ENCODE peak calls at places on chromosome 16, in ten cellular contexts. H is thoracic aorta, U is PC-3, D is psoas muscle, S is A549, R is small intestine, O is tibial artery, A is breast epithelium, N is Karpas-422, E is sigmoid colon. Z is an unnamed sample.
A peak's percentile ranks its signal among the peaks of the same experiment; 100 is the strongest.

GRCh38 chr16:16110111-16110490 is 113.2 kb downstream of the ABCC6 start:
- DNase-seq in D (no peak), N (no peak), E (no peak), H (no peak), O (no peak), R (no peak), S (no peak), A (no peak), U (no peak), Z (no peak)

GRCh38 chr16:58814348-58814801 is 80.3 kb upstream of the GOT2 start:
- DNase-seq in H (no peak), E (no peak), R (peak; percentile 21), A (no peak), D (no peak), N (peak; percentile 77), O (no peak), U (peak; percentile 44), S (peak; percentile 58), Z (no peak)

GRCh38 chr16:11708421-11708820 is 34.2 kb downstream of the TXNDC11 start:
- DNase-seq in D (no peak), H (no peak), E (no peak), S (no peak), U (no peak), R (no peak), O (no peak), A (no peak), N (no peak), Z (no peak)

GRCh38 chr16:19844945-19845641 is 39.6 kb downstream of the GPRC5B start:
- DNase-seq in E (no peak), R (no peak), A (no peak), H (no peak), U (peak; percentile 53), O (no peak), S (peak; percentile 43), N (no peak), D (no peak), Z (no peak)

GRCh38 chr16:77780378-77780837 is 8.0 kb upstream of the VAT1L start:
- DNase-seq in U (peak; percentile 23), D (no peak), S (peak; percentile 59), A (no peak), N (no peak), E (no peak), O (no peak), R (no peak), H (no peak), Z (no peak)

GRCh38 chr16:68529608-68529930 is 9.5 kb upstream of the ZFP90 start:
- DNase-seq in A (no peak), N (no peak), H (no peak), E (peak; percentile 65), U (no peak), O (no peak), D (no peak), S (no peak), R (no peak), Z (no peak)

GRCh38 chr16:65070831-65071230 is 51.0 kb downstream of the CDH11 start:
- DNase-seq in O (peak; percentile 83), N (no peak), R (peak; percentile 5), S (peak; percentile 87), A (peak; percentile 38), U (peak; percentile 90), H (peak; percentile 51), E (peak; percentile 80), D (peak; percentile 69), Z (peak; percentile 59)

GRCh38 chr16:86403056-86403455 is 107.3 kb upstream of the FOXF1 start:
- DNase-seq in D (no peak), U (no peak), A (no peak), S (no peak), H (no peak), E (no peak), N (no peak), O (no peak), R (no peak), Z (no peak)

GRCh38 chr16:14405611-14406537 is 224.2 kb downstream of the PARN start:
- DNase-seq in R (peak; percentile 27), E (peak; percentile 67), D (peak; percentile 57), U (peak; percentile 16), N (peak; percentile 68), A (peak; percentile 19), H (no peak), S (peak; percentile 59), O (peak; percentile 73), Z (peak; percentile 20)

GRCh38 chr16:19238386-19238785 is 47.1 kb upstream of the CLEC19A start:
- DNase-seq in S (no peak), U (no peak), H (no peak), D (no peak), A (no peak), E (no peak), O (no peak), N (no peak), R (no peak), Z (no peak)

GRCh38 chr16:16021646-16021987 is 72.2 kb downstream of the ABCC1 start:
- DNase-seq in U (no peak), D (no peak), A (no peak), E (no peak), H (no peak), O (no peak), R (no peak), S (no peak), N (no peak), Z (no peak)

GRCh38 chr16:63442246-63442645 is 1406.0 kb upstream of the CDH8 start:
- DNase-seq in N (no peak), R (no peak), S (no peak), E (no peak), A (no peak), H (no peak), O (no peak), D (no peak), U (no peak), Z (no peak)
- H3K27ac ChIP-seq in N (no peak overlapping the region), R (no peak overlapping the region), S (no peak overlapping the region), E (no peak overlapping the region), A (no peak overlapping the region), H (no peak overlapping the region), O (no peak overlapping the region), D (no peak overlapping the region), U (no peak overlapping the region), Z (no peak overlapping the region)

GRCh38 chr16:82631701-82632685 is 5.2 kb downstream of the CDH13 start:
- DNase-seq in R (no peak), U (peak; percentile 19), S (peak; percentile 19), H (no peak), N (peak; percentile 74), E (peak; percentile 29), A (no peak), D (peak; percentile 20), O (no peak), Z (no peak)

GRCh38 chr16:82634955-82635610 is 8.3 kb downstream of the CDH13 start:
- DNase-seq in E (peak; percentile 32), S (no peak), H (no peak), N (no peak), R (no peak), A (no peak), U (no peak), O (no peak), D (no peak), Z (no peak)

GRCh38 chr16:82636485-82636884 is 9.7 kb downstream of the CDH13 start:
- DNase-seq in S (no peak), N (no peak), R (peak; percentile 57), O (no peak), U (no peak), D (no peak), E (no peak), A (no peak), H (no peak), Z (no peak)

GRCh38 chr16:82636958-82637357 is 10.2 kb downstream of the CDH13 start:
- DNase-seq in H (no peak), D (no peak), N (no peak), R (peak; percentile 29), U (no peak), A (no peak), S (no peak), O (no peak), E (no peak), Z (no peak)

GRCh38 chr16:82633964-82634600 is 7.3 kb downstream of the CDH13 start:
- DNase-seq in D (peak; percentile 55), R (no peak), H (peak; percentile 31), O (peak; percentile 73), N (no peak), E (peak; percentile 41), A (peak; percentile 24), U (peak; percentile 25), S (no peak), Z (no peak)
- H3K27ac ChIP-seq in D (peak overlapping the region; percentile 99), R (no peak overlapping the region), H (peak overlapping the region; percentile 91), O (peak overlapping the region; percentile 69), N (no peak overlapping the region), E (peak overlapping the region; percentile 25), A (peak overlapping the region; percentile 20), U (no peak overlapping the region), S (no peak overlapping the region), Z (no peak overlapping the region)

GRCh38 chr16:53068423-53068833 is 13.6 kb downstream of the CHD9 start:
- DNase-seq in S (no peak), R (no peak), D (no peak), H (no peak), U (no peak), O (no peak), N (no peak), E (no peak), A (no peak), Z (no peak)

GRCh38 chr16:53067675-53068074 is 12.9 kb downstream of the CHD9 start:
- DNase-seq in U (no peak), O (no peak), D (no peak), S (no peak), E (no peak), H (no peak), R (no peak), N (no peak), A (no peak), Z (no peak)

GRCh38 chr16:53073053-53073452 is 18.3 kb downstream of the CHD9 start:
- DNase-seq in N (no peak), S (no peak), R (no peak), U (no peak), O (no peak), H (no peak), D (no peak), E (no peak), A (no peak), Z (no peak)

GRCh38 chr16:53071748-53072301 is 17.0 kb downstream of the CHD9 start:
- DNase-seq in S (no peak), R (peak; percentile 56), U (no peak), D (peak; percentile 64), H (no peak), O (peak; percentile 72), E (peak; percentile 90), N (no peak), A (no peak), Z (no peak)

DNA sequence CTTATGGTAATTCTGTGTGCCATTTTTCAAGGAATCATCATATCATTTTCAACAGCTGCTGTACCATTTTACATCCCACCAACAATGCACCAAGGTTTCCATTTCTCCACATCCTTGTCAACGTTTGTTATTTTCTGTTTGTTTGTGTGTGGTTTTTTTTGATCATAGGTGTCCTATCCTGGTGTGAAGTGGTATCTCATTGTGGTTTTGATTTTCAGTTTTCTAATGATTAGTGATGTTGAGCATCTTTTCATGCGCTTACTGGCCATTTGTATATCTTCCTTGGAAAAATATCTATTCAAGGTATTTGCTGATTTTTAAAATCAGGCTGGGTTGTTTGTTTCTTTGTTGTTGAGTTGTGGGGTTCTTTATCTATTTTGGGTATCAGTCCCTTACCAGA is 15.0 kb downstream of the CHD9 start:
- DNase-seq in E (no peak), U (no peak), D (no peak), N (no peak), A (no peak), O (no peak), R (no peak), H (no peak), S (no peak), Z (no peak)
- H3K27ac ChIP-seq in E (no peak overlapping the region), U (no peak overlapping the region), D (no peak overlapping the region), N (no peak overlapping the region), A (no peak overlapping the region), O (no peak overlapping the region), R (no peak overlapping the region), H (no peak overlapping the region), S (no peak overlapping the region), Z (no peak overlapping the region)

GRCh38 chr16:5319799-5320198 is 222.2 kb upstream of the EEF2KMT start:
- DNase-seq in D (no peak), O (no peak), E (no peak), U (no peak), N (no peak), S (no peak), R (no peak), H (no peak), A (no peak), Z (no peak)
- H3K27ac ChIP-seq in D (no peak overlapping the region), O (no peak overlapping the region), E (no peak overlapping the region), U (no peak overlapping the region), N (no peak overlapping the region), S (no peak overlapping the region), R (no peak overlapping the region), H (no peak overlapping the region), A (no peak overlapping the region), Z (no peak overlapping the region)